ENCODE peak calls at places on chromosome 4, in six cellular contexts. S is activated naive CD4-positive, alpha-beta T cell treated with anti-CD3 and anti-CD28 coated beads for 36 hours; X is ELR; J is NCI-H2081; D is SHP77; B is neural crest cell. K is an unnamed sample.

GRCh38 chr4:7769936-7770674 is 169.6 kb downstream of the AFAP1 start:
- DNase-seq in B (no peak), S (peak), D (no peak), X (peak), J (no peak), K (no peak)

GRCh38 chr4:21656832-21657231 is 291.7 kb downstream of the KCNIP4 start:
- DNase-seq in B (no peak), D (no peak), X (peak), J (no peak), S (no peak), K (no peak)

GRCh38 chr4:150160473-150160872 is 82.2 kb downstream of the DCLK2 start:
- DNase-seq in X (no peak), D (no peak), S (no peak), B (no peak), J (no peak), K (no peak)

GRCh38 chr4:111781611-111782010 is 363.6 kb upstream of the FAM241A start:
- DNase-seq in S (no peak), B (no peak), J (no peak), D (no peak), X (peak), K (no peak)

GRCh38 chr4:154727540-154727939 is 16.3 kb upstream of the LRAT start:
- DNase-seq in X (no peak), B (no peak), D (no peak), S (no peak), J (no peak), K (no peak)

GRCh38 chr4:36900446-36900987 is 344.0 kb upstream of the NWD2 start:
- DNase-seq in J (no peak), D (no peak), S (no peak), X (no peak), B (no peak), K (no peak)

GRCh38 chr4:1234811-1235292 is 14.1 kb downstream of the CTBP1 start:
- DNase-seq in J (no peak), D (no peak), X (no peak), S (no peak), B (no peak), K (no peak)

GRCh38 chr4:48780867-48781219 is 764 bp upstream of the FRYL start:
- DNase-seq in J (peak), X (peak), B (no peak), D (no peak), S (peak), K (peak)

GRCh38 chr4:149140841-149141240 is 674.8 kb downstream of the IQCM start:
- DNase-seq in B (no peak), D (no peak), S (no peak), J (peak), X (no peak), K (no peak)

GRCh38 chr4:140049024-140049923 is 104.7 kb downstream of the MAML3 start:
- DNase-seq in S (peak), J (peak), X (peak), D (peak), B (peak), K (peak)

GRCh38 chr4:109943745-109944144 is 31.1 kb downstream of the EGF start:
- DNase-seq in B (no peak), X (no peak), J (no peak), D (no peak), S (no peak), K (no peak)

GRCh38 chr4:186920486-186920885 is 196.8 kb upstream of the FAT1 start:
- DNase-seq in S (no peak), J (no peak), X (no peak), B (no peak), D (no peak), K (no peak)